ENCODE peak calls at places on chromosomes 12 and 14, in five cellular contexts. One of them, this sample, is unnamed.

GRCh38 chr12:106226884-106227640 is 20.8 kb downstream of the CKAP4 start:
- DNase-seq in CD8-positive, alpha-beta memory T cell: peak
- DNase-seq in tibial artery: no peak
- DNase-seq in left ventricle myocardium inferior: no peak
- DNase-seq in PC-3: peak
- DNase-seq in this sample: no peak

GRCh38 chr12:65566776-65567175 is 257.5 kb upstream of the HMGA2 start:
- DNase-seq in CD8-positive, alpha-beta memory T cell: no peak
- DNase-seq in tibial artery: no peak
- DNase-seq in left ventricle myocardium inferior: no peak
- DNase-seq in PC-3: no peak
- DNase-seq in this sample: no peak

GRCh38 chr14:75373616-75374015 is 54.2 kb upstream of the JDP2 start:
- DNase-seq in CD8-positive, alpha-beta memory T cell: no peak
- DNase-seq in tibial artery: no peak
- DNase-seq in left ventricle myocardium inferior: no peak
- DNase-seq in PC-3: no peak
- DNase-seq in this sample: no peak

GRCh38 chr12:114670257-114670955 is 13.6 kb downstream of the TBX3 start:
- DNase-seq in CD8-positive, alpha-beta memory T cell: no peak
- DNase-seq in tibial artery: no peak
- DNase-seq in left ventricle myocardium inferior: no peak
- DNase-seq in PC-3: peak
- DNase-seq in this sample: no peak

GRCh38 chr12:8035440-8036010 is 3.0 kb downstream of the FOXJ2 start:
- DNase-seq in CD8-positive, alpha-beta memory T cell: no peak
- DNase-seq in tibial artery: no peak
- DNase-seq in left ventricle myocardium inferior: no peak
- DNase-seq in PC-3: no peak
- DNase-seq in this sample: no peak

GRCh38 chr12:79635676-79636075 is 55.1 kb downstream of the PAWR start:
- DNase-seq in CD8-positive, alpha-beta memory T cell: no peak
- DNase-seq in tibial artery: no peak
- DNase-seq in left ventricle myocardium inferior: no peak
- DNase-seq in PC-3: no peak
- DNase-seq in this sample: no peak

GRCh38 chr12:112107306-112107705 is 1.3 kb downstream of the NAA25 start:
- DNase-seq in CD8-positive, alpha-beta memory T cell: no peak
- DNase-seq in tibial artery: no peak
- DNase-seq in left ventricle myocardium inferior: no peak
- DNase-seq in PC-3: peak
- DNase-seq in this sample: no peak

GRCh38 chr14:35338731-35339405 is 46.7 kb downstream of the PSMA6 start:
- DNase-seq in CD8-positive, alpha-beta memory T cell: no peak
- DNase-seq in tibial artery: no peak
- DNase-seq in left ventricle myocardium inferior: no peak
- DNase-seq in PC-3: no peak
- DNase-seq in this sample: no peak

GRCh38 chr14:102164241-102164641 is 24.5 kb downstream of the WDR20 start:
- DNase-seq in CD8-positive, alpha-beta memory T cell: no peak
- DNase-seq in tibial artery: no peak
- DNase-seq in left ventricle myocardium inferior: no peak
- DNase-seq in PC-3: no peak
- DNase-seq in this sample: no peak

GRCh38 chr14:61342486-61342885 is 21.1 kb downstream of the PRKCH start:
- DNase-seq in CD8-positive, alpha-beta memory T cell: peak
- DNase-seq in tibial artery: no peak
- DNase-seq in left ventricle myocardium inferior: no peak
- DNase-seq in PC-3: no peak
- DNase-seq in this sample: no peak

GRCh38 chr12:6345319-6346071 is 3.6 kb upstream of the TNFRSF1A start:
- DNase-seq in CD8-positive, alpha-beta memory T cell: no peak
- DNase-seq in tibial artery: peak
- DNase-seq in left ventricle myocardium inferior: no peak
- DNase-seq in PC-3: peak
- DNase-seq in this sample: peak

GRCh38 chr12:104748356-104748755 is 209.7 kb downstream of the SLC41A2 start:
- DNase-seq in CD8-positive, alpha-beta memory T cell: no peak
- DNase-seq in tibial artery: no peak
- DNase-seq in left ventricle myocardium inferior: no peak
- DNase-seq in PC-3: no peak
- DNase-seq in this sample: peak

DNA sequence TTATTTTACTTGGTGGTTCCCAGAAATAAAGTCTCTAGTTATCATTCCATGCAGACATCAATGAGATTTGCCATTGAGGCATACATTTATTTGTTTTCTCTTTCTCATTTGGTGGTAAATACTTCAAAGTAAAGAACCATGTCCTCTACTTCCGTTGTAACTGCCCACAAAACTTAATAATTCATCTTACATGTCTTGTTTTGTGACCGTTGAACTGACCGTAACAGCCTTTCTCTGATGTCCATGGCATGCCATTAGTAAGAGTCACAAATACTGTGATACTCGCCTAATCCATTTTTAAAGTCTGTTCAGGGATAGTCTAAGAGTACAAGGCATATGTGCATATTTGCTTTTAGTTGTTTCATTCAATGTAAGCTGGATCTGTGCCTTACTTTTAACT is 145.3 kb downstream of the ETV6 start:
- DNase-seq in CD8-positive, alpha-beta memory T cell: no peak
- DNase-seq in tibial artery: no peak
- DNase-seq in left ventricle myocardium inferior: no peak
- DNase-seq in PC-3: no peak
- DNase-seq in this sample: no peak
- H3K4me3 ChIP-seq in CD8-positive, alpha-beta memory T cell: no peak
- H3K4me3 ChIP-seq in tibial artery: no peak
- H3K4me3 ChIP-seq in left ventricle myocardium inferior: peak
- H3K4me3 ChIP-seq in PC-3: no peak
- H3K4me3 ChIP-seq in this sample: no peak

GRCh38 chr12:124230789-124231188 is 64.1 kb upstream of the RFLNA start:
- DNase-seq in CD8-positive, alpha-beta memory T cell: no peak
- DNase-seq in tibial artery: no peak
- DNase-seq in left ventricle myocardium inferior: no peak
- DNase-seq in PC-3: no peak
- DNase-seq in this sample: no peak

GRCh38 chr12:124231980-124232653 is 62.8 kb upstream of the RFLNA start:
- DNase-seq in CD8-positive, alpha-beta memory T cell: no peak
- DNase-seq in tibial artery: no peak
- DNase-seq in left ventricle myocardium inferior: no peak
- DNase-seq in PC-3: no peak
- DNase-seq in this sample: no peak

GRCh38 chr12:124233041-124233836 is 61.7 kb upstream of the RFLNA start:
- DNase-seq in CD8-positive, alpha-beta memory T cell: no peak
- DNase-seq in tibial artery: no peak
- DNase-seq in left ventricle myocardium inferior: no peak
- DNase-seq in PC-3: peak
- DNase-seq in this sample: no peak

GRCh38 chr12:124233846-124234620 is 60.9 kb upstream of the RFLNA start:
- DNase-seq in CD8-positive, alpha-beta memory T cell: no peak
- DNase-seq in tibial artery: no peak
- DNase-seq in left ventricle myocardium inferior: no peak
- DNase-seq in PC-3: no peak
- DNase-seq in this sample: no peak

GRCh38 chr12:124232654-124232987 is 62.3 kb upstream of the RFLNA start:
- DNase-seq in CD8-positive, alpha-beta memory T cell: no peak
- DNase-seq in tibial artery: no peak
- DNase-seq in left ventricle myocardium inferior: no peak
- DNase-seq in PC-3: no peak
- DNase-seq in this sample: no peak
- H3K27ac ChIP-seq in CD8-positive, alpha-beta memory T cell: no peak
- H3K27ac ChIP-seq in tibial artery: no peak
- H3K27ac ChIP-seq in left ventricle myocardium inferior: no peak
- H3K27ac ChIP-seq in PC-3: no peak
- H3K27ac ChIP-seq in this sample: no peak

DNA sequence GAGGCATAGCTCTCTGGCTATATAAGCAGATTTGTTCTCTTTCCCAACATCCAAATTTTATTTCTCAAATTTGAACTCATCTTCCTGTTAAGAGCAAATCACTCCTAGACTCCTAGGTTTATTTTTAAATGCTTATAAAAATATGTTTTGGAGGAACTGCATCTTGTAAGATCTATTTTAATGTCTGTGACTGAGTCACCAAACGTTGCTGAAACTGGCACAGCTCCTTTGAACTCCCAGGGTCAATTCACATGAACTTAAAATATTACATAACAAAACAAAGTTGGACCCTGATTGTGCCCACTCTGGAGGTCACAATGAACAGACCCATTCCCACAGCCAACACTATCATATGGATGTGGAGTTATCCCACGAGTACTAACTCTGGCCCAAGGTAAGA is 23.9 kb downstream of the ANAPC7 start:
- DNase-seq in CD8-positive, alpha-beta memory T cell: no peak
- DNase-seq in tibial artery: no peak
- DNase-seq in left ventricle myocardium inferior: no peak
- DNase-seq in PC-3: no peak
- DNase-seq in this sample: no peak
- H3K4me3 ChIP-seq in CD8-positive, alpha-beta memory T cell: no peak
- H3K4me3 ChIP-seq in tibial artery: no peak
- H3K4me3 ChIP-seq in left ventricle myocardium inferior: no peak
- H3K4me3 ChIP-seq in PC-3: no peak
- H3K4me3 ChIP-seq in this sample: no peak

DNA sequence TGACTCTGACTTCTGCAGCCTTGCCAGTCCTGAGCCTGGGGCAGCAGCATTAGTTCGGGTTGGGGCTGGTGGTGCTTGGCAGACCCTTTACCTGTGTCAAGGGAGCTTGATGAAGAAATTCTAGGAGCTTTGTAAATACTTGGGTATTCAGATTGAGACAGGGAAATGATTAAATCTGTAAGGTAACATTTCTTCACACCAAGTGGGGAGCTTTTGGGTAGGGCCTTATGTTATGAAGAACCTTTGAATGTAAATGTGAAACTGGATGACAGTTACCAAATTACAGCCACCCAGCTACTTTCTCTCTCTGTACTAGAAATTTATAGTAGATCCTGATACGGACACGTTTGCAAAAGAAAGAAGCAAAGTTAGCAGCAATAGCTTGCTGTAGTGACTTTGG is 462.3 kb upstream of the RGS6 start:
- DNase-seq in CD8-positive, alpha-beta memory T cell: no peak
- DNase-seq in tibial artery: no peak
- DNase-seq in left ventricle myocardium inferior: no peak
- DNase-seq in PC-3: no peak
- DNase-seq in this sample: no peak
- H3K27ac ChIP-seq in CD8-positive, alpha-beta memory T cell: no peak
- H3K27ac ChIP-seq in tibial artery: peak
- H3K27ac ChIP-seq in left ventricle myocardium inferior: no peak
- H3K27ac ChIP-seq in PC-3: no peak
- H3K27ac ChIP-seq in this sample: no peak

GRCh38 chr14:103879118-103879569 is 31.8 kb upstream of the PPP1R13B start:
- DNase-seq in CD8-positive, alpha-beta memory T cell: no peak
- DNase-seq in tibial artery: no peak
- DNase-seq in left ventricle myocardium inferior: no peak
- DNase-seq in PC-3: no peak
- DNase-seq in this sample: no peak

GRCh38 chr14:103878180-103878579 is 30.8 kb upstream of the PPP1R13B start:
- DNase-seq in CD8-positive, alpha-beta memory T cell: no peak
- DNase-seq in tibial artery: no peak
- DNase-seq in left ventricle myocardium inferior: no peak
- DNase-seq in PC-3: no peak
- DNase-seq in this sample: no peak

GRCh38 chr14:103880334-103880985 is 33.1 kb upstream of the PPP1R13B start:
- DNase-seq in CD8-positive, alpha-beta memory T cell: peak
- DNase-seq in tibial artery: peak
- DNase-seq in left ventricle myocardium inferior: peak
- DNase-seq in PC-3: peak
- DNase-seq in this sample: peak

GRCh38 chr14:103880986-103881926 is 33.9 kb upstream of the PPP1R13B start:
- DNase-seq in CD8-positive, alpha-beta memory T cell: no peak
- DNase-seq in tibial artery: no peak
- DNase-seq in left ventricle myocardium inferior: peak
- DNase-seq in PC-3: no peak
- DNase-seq in this sample: peak

GRCh38 chr14:103879570-103880333 is 32.4 kb upstream of the PPP1R13B start:
- DNase-seq in CD8-positive, alpha-beta memory T cell: no peak
- DNase-seq in tibial artery: no peak
- DNase-seq in left ventricle myocardium inferior: peak
- DNase-seq in PC-3: peak
- DNase-seq in this sample: peak
- H3K4me3 ChIP-seq in CD8-positive, alpha-beta memory T cell: peak
- H3K4me3 ChIP-seq in tibial artery: peak
- H3K4me3 ChIP-seq in left ventricle myocardium inferior: peak
- H3K4me3 ChIP-seq in PC-3: peak
- H3K4me3 ChIP-seq in this sample: peak

GRCh38 chr12:110534811-110535210 is 32.7 kb downstream of the RAD9B start:
- DNase-seq in CD8-positive, alpha-beta memory T cell: no peak
- DNase-seq in tibial artery: no peak
- DNase-seq in left ventricle myocardium inferior: no peak
- DNase-seq in PC-3: no peak
- DNase-seq in this sample: no peak

GRCh38 chr12:110540048-110540447 is 37.9 kb downstream of the RAD9B start:
- DNase-seq in CD8-positive, alpha-beta memory T cell: no peak
- DNase-seq in tibial artery: no peak
- DNase-seq in left ventricle myocardium inferior: no peak
- DNase-seq in PC-3: peak
- DNase-seq in this sample: no peak

GRCh38 chr12:110538869-110539622 is 36.9 kb downstream of the RAD9B start:
- DNase-seq in CD8-positive, alpha-beta memory T cell: no peak
- DNase-seq in tibial artery: no peak
- DNase-seq in left ventricle myocardium inferior: no peak
- DNase-seq in PC-3: no peak
- DNase-seq in this sample: no peak

GRCh38 chr12:110536834-110537604 is 34.9 kb downstream of the RAD9B start:
- DNase-seq in CD8-positive, alpha-beta memory T cell: no peak
- DNase-seq in tibial artery: no peak
- DNase-seq in left ventricle myocardium inferior: no peak
- DNase-seq in PC-3: no peak
- DNase-seq in this sample: no peak

GRCh38 chr12:110537605-110538409 is 35.7 kb downstream of the RAD9B start:
- DNase-seq in CD8-positive, alpha-beta memory T cell: no peak
- DNase-seq in tibial artery: peak
- DNase-seq in left ventricle myocardium inferior: peak
- DNase-seq in PC-3: no peak
- DNase-seq in this sample: peak
- H3K27ac ChIP-seq in CD8-positive, alpha-beta memory T cell: no peak
- H3K27ac ChIP-seq in tibial artery: peak
- H3K27ac ChIP-seq in left ventricle myocardium inferior: peak
- H3K27ac ChIP-seq in PC-3: no peak
- H3K27ac ChIP-seq in this sample: peak